ENCODE peak calls at places on chromosomes 3 and 15, in seven cellular contexts. Q is sigmoid colon, Y is prostate gland, F is adrenal gland, U is transverse colon, L is heart left ventricle, X is body of pancreas. I is an unnamed sample.

GRCh38 chr15:68425428-68426060 is 6.4 kb downstream of the ITGA11 start:
- DNase-seq in Q (no peak), Y (no peak), F (no peak), U (no peak), L (no peak), X (no peak), I (no peak)

GRCh38 chr15:100760357-100760903 is 119.2 kb upstream of the ALDH1A3 start:
- DNase-seq in Q (no peak), Y (no peak), F (no peak), U (no peak), L (no peak), X (no peak), I (no peak)

GRCh38 chr3:184815046-184815930 is 3.3 kb downstream of the VPS8 start:
- DNase-seq in Q (no peak), Y (no peak), F (no peak), U (no peak), L (no peak), X (no peak), I (no peak)

GRCh38 chr3:94811836-94812235 is 749.0 kb downstream of the NSUN3 start:
- DNase-seq in Q (no peak), Y (no peak), F (no peak), U (no peak), L (no peak), X (no peak), I (no peak)

GRCh38 chr3:77296527-77296926 is 256.6 kb downstream of the ROBO2 start:
- DNase-seq in Q (no peak), Y (no peak), F (no peak), U (no peak), L (no peak), X (no peak), I (no peak)

GRCh38 chr3:9500108-9501050 is 53.2 kb downstream of the LHFPL4 start:
- DNase-seq in Q (no peak), Y (peak; percentile 28), F (peak; percentile 70), U (peak; percentile 66), L (peak; percentile 41), X (peak; percentile 53), I (no peak)

GRCh38 chr3:54122046-54122801 is at the start of gene CACNA2D3:
- DNase-seq in Q (peak; percentile 82), Y (no peak), F (no peak), U (peak; percentile 26), L (peak; percentile 61), X (peak; percentile 22), I (no peak)

GRCh38 chr3:71064288-71064975 is 519.1 kb downstream of the FOXP1 start:
- DNase-seq in Q (peak; percentile 74), Y (peak; percentile 39), F (peak; percentile 29), U (peak; percentile 62), L (no peak), X (peak; percentile 56), I (no peak)

GRCh38 chr15:63389902-63390301 is 8.3 kb upstream of the CA12 start:
- DNase-seq in Q (no peak), Y (peak; percentile 53), F (peak; percentile 31), U (peak; percentile 96), L (no peak), X (peak; percentile 97), I (no peak)

GRCh38 chr3:30286007-30286669 is 320.3 kb upstream of the TGFBR2 start:
- DNase-seq in Q (peak; percentile 85), Y (peak; percentile 60), F (peak; percentile 64), U (peak; percentile 51), L (peak; percentile 76), X (peak; percentile 82), I (peak; percentile 18)

GRCh38 chr3:64242435-64242834 is 17.2 kb upstream of the PRICKLE2 start:
- DNase-seq in Q (no peak), Y (no peak), F (no peak), U (no peak), L (no peak), X (no peak), I (no peak)

GRCh38 chr3:109224333-109224732 is 87.8 kb downstream of the C3orf85 start:
- DNase-seq in Q (no peak), Y (no peak), F (no peak), U (peak; percentile 67), L (no peak), X (peak; percentile 59), I (no peak)

GRCh38 chr3:149299938-149300791 is 33.3 kb downstream of the TM4SF18 start:
- DNase-seq in Q (no peak), Y (peak; percentile 61), F (peak; percentile 47), U (peak; percentile 52), L (no peak), X (peak; percentile 55), I (no peak)

GRCh38 chr15:70538278-70538677 is 225.1 kb downstream of the UACA start:
- DNase-seq in Q (no peak), Y (no peak), F (no peak), U (no peak), L (no peak), X (no peak), I (no peak)

GRCh38 chr3:101703169-101703568 is 16.7 kb upstream of the RPL24 start:
- DNase-seq in Q (no peak), Y (no peak), F (no peak), U (no peak), L (no peak), X (no peak), I (no peak)

DNA sequence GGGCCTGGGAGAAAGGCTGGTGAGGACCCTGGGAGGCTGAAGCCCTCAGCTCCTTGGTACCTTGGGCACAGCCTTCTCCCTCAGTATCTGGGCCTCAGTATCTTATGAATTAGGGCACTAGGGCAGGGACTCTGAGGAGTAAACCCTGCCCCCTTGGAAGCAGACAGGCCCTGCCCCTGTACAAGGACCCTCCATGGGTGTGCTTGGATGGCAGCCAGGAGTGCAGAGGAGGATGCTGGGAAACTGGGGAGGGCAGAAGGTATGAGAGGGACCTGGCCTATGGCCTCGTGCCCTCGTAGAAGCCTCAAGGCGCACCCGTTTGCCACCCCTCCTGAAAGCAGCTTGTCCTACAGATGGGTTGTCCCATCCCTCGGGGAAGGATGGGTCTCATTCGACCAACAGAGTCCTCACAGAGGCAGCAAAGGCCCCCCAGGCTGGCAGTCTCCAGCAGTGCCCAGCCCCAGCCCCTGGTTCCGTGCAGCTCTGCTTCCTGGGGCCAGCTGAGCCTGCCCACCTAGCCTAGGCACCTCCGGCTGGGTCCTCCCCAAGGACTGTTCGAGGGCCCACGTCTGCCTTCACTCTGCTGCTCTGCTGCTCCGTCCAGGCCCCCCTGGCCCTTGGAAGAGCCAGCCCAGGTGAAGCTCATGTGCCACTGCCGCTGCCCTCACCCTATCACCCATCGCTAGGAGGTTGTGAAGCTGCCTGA is 15.3 kb upstream of the SEMA3F start:
- DNase-seq in Q (no peak), Y (no peak), F (no peak), U (no peak), L (no peak), X (no peak), I (no peak)
- H3K27ac ChIP-seq in Q (no peak overlapping the region), Y (no peak overlapping the region), F (no peak overlapping the region), U (no peak overlapping the region), L (no peak overlapping the region), X (no peak overlapping the region), I (no peak overlapping the region)

GRCh38 chr3:50327943-50328691 is at the start of gene TUSC2:
- DNase-seq in Q (peak; percentile 99), Y (peak; percentile 98), F (peak; percentile 98), U (peak; percentile 99), L (peak; percentile 97), X (peak; percentile 99), I (peak; percentile 78)
- TF ChIP-seq POLR2A in Q (peak; percentile 76), Y (peak; percentile 69), F (peak; percentile 53), U (peak; percentile 87), L (peak; percentile 28), X (peak; percentile 86), I (peak; percentile 81)

DNA sequence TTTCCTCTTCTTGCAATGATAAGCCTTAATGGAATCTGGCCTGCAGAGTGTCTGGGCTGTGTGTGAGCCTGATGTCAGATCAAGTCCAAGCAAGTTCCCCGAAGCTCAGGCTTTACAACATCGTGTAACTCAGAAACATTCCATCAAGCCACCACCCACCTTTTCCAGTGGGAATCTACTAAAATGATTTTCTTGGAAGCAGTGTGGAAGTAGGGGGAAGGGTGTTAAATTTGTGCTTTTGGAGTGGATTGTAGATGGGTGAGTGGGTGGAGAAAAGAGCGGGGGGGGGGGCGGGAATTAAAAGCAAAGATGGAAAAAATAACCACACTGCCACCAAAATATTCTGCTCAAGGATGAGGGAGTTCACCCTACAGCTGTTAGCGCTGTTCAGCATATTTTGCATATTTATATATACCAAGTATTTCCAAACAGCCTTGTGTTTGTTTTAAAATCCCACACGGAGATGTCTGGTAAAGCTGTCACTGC is 53.6 kb downstream of the VGLL3 start:
- DNase-seq in Q (peak; percentile 72), Y (no peak), F (no peak), U (no peak), L (peak; percentile 33), X (no peak), I (no peak)
- H3K27ac ChIP-seq in Q (peak overlapping the region; percentile 18), Y (no peak overlapping the region), F (no peak overlapping the region), U (peak overlapping the region; percentile 31), L (no peak overlapping the region), X (no peak overlapping the region), I (peak overlapping the region; percentile 52)

DNA sequence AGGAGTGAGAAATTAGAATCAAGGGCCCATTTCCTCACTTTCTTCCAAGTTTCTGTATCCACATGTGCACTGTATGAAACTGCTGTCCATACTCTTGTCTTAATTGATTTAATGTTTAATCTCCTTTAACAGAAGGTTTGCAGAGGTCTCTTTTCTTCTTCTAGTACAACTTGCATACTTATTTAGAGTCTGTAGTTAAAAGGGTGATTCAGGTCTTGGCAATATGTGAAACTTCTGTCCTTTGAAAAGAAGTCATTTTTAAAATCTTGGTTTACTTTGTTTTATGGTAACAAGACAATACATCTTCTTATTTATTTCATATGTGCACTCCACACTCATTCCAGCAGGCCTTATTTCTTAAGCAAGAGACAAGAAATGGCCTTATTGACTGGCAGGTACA is 25.8 kb downstream of the TMEM45A start:
- DNase-seq in Q (no peak), Y (no peak), F (no peak), U (no peak), L (no peak), X (no peak), I (no peak)
- TF ChIP-seq POLR2A in Q (no peak), Y (no peak), F (no peak), U (no peak), L (no peak), X (no peak), I (no peak)

GRCh38 chr15:59251001-59251845 is 44.6 kb downstream of the LDHAL6B start:
- DNase-seq in Q (no peak), Y (no peak), F (no peak), U (no peak), L (no peak), X (no peak), I (no peak)
- H3K27ac ChIP-seq in Q (no peak overlapping the region), Y (no peak overlapping the region), F (no peak overlapping the region), U (peak overlapping the region; percentile 25), L (no peak overlapping the region), X (no peak overlapping the region), I (no peak overlapping the region)

GRCh38 chr3:157148123-157148889 is 11.6 kb downstream of the CCNL1 start:
- DNase-seq in Q (no peak), Y (no peak), F (no peak), U (no peak), L (no peak), X (no peak), I (no peak)
- TF ChIP-seq POLR2A in Q (no peak), Y (no peak), F (no peak), U (no peak), L (no peak), X (no peak), I (no peak)

GRCh38 chr15:75350601-75351331 is 3.9 kb downstream of the NEIL1 start:
- DNase-seq in Q (no peak), Y (no peak), F (no peak), U (no peak), L (no peak), X (no peak), I (no peak)
- H3K27ac ChIP-seq in Q (no peak overlapping the region), Y (no peak overlapping the region), F (no peak overlapping the region), U (no peak overlapping the region), L (no peak overlapping the region), X (no peak overlapping the region), I (no peak overlapping the region)